ENCODE peak calls at places on chromosomes 13 and 19, in five cellular contexts. Z is effector memory CD4-positive, alpha-beta T cell; M is fibroblast of lung; X is breast epithelium; P is H1. T is an unnamed sample. For H3K9me3, the result is how much of the 10 kb centered on the place peaks cover.

GRCh38 chr19:58510084-58510862 is 1.5 kb downstream of the SLC27A5 start:
- DNase-seq in P (no peak), X (no peak), Z (no peak), M (no peak), T (no peak)

GRCh38 chr13:81907973-81908372 is 1567.0 kb upstream of the SPRY2 start:
- DNase-seq in M (no peak), P (no peak), X (no peak), Z (no peak), T (no peak)

GRCh38 chr19:48271531-48272151 is 1.8 kb downstream of the ZNF114 start:
- DNase-seq in P (peak), M (peak), X (no peak), Z (no peak), T (no peak)

GRCh38 chr19:10603873-10604459 is 16.9 kb upstream of the AP1M2 start:
- DNase-seq in X (no peak), P (no peak), Z (peak), M (no peak), T (no peak)

GRCh38 chr13:45967589-45967988 is 85.0 kb downstream of the ZC3H13 start:
- DNase-seq in X (no peak), Z (no peak), M (no peak), P (no peak), T (no peak)

GRCh38 chr13:104809483-104809882 is 1726.0 kb downstream of the EFNB2 start:
- DNase-seq in M (peak), Z (no peak), P (no peak), X (peak), T (no peak)

GRCh38 chr19:12789098-12789903 is 2.0 kb upstream of the JUNB start:
- DNase-seq in M (no peak), X (no peak), P (no peak), Z (no peak), T (peak)

GRCh38 chr19:49468746-49469447 is 5.1 kb upstream of the FLT3LG start:
- DNase-seq in M (peak), X (peak), P (peak), Z (peak), T (peak)

GRCh38 chr13:22047082-22047784 is 376.4 kb downstream of the FGF9 start:
- DNase-seq in Z (no peak), X (no peak), M (peak), P (no peak), T (no peak)

GRCh38 chr13:77544365-77544764 is 8.9 kb downstream of the SCEL start:
- DNase-seq in X (no peak), P (no peak), M (peak), Z (no peak), T (no peak)

GRCh38 chr13:23609414-23610186 is 39.4 kb downstream of the TNFRSF19 start:
- DNase-seq in P (no peak), M (peak), X (no peak), Z (no peak), T (peak)
- H3K4me3 ChIP-seq in P (no peak), M (no peak), X (no peak), Z (no peak), T (peak)

GRCh38 chr13:38844581-38844980 is 146.1 kb downstream of the STOML3 start:
- DNase-seq in M (no peak), Z (no peak), P (no peak), X (no peak), T (no peak)
- H3K9me3 ChIP-seq in M (under half), Z (under half), P (under half), X (under half), T (under half)

DNA sequence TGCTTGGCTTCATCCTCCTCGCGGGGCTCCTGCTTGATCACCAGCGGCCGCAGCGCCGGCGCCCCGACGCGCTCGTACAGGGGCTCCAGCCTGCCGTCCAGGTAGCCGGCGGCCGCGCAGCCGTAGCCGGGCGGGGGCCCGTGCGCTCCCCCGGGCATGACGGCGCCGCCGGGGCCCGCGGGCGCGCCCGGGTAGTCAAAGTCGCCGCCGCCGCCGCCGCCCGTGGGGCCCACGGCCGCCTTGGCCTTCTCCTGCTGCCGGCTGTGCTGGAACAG is 497 bp downstream of the CEBPA start:
- DNase-seq in M (no peak), X (no peak), P (no peak), Z (no peak), T (no peak)
- H3K4me3 ChIP-seq in M (no peak), X (peak), P (peak), Z (peak), T (no peak)

DNA sequence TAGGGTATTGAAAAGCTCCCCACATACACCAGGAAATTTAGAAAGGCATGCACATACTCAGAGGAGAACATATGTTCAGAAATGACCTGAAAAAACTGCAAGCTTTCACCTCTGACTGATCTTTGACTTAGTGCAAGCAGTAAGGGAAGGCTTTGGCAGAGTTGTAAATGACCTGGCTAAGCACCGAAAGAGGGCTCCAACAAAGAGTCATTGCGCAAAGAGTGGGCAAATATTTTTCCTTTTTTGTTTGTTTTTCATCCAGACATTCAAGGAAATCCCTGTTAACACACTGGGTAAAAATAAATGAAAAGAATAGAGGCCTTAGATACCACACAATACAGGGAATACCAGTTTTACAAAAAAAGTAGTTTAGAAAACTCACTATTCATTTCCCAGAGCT is 5.2 kb upstream of the ZNF233 start:
- DNase-seq in Z (no peak), P (no peak), M (no peak), X (no peak), T (no peak)
- H3K9me3 ChIP-seq in Z (under half), P (under half), M (under half), X (half or more), T (under half)

GRCh38 chr13:100323937-100324336 is 235.0 kb downstream of the PCCA start:
- DNase-seq in X (no peak), M (no peak), Z (no peak), P (no peak), T (no peak)
- H3K4me3 ChIP-seq in X (no peak), M (no peak), Z (no peak), P (no peak), T (no peak)

GRCh38 chr13:72728290-72728605 is 525 bp downstream of the BORA start:
- DNase-seq in Z (no peak), X (no peak), M (no peak), P (no peak), T (no peak)
- H3K9me3 ChIP-seq in Z (under half), X (under half), M (under half), P (under half), T (under half)

DNA sequence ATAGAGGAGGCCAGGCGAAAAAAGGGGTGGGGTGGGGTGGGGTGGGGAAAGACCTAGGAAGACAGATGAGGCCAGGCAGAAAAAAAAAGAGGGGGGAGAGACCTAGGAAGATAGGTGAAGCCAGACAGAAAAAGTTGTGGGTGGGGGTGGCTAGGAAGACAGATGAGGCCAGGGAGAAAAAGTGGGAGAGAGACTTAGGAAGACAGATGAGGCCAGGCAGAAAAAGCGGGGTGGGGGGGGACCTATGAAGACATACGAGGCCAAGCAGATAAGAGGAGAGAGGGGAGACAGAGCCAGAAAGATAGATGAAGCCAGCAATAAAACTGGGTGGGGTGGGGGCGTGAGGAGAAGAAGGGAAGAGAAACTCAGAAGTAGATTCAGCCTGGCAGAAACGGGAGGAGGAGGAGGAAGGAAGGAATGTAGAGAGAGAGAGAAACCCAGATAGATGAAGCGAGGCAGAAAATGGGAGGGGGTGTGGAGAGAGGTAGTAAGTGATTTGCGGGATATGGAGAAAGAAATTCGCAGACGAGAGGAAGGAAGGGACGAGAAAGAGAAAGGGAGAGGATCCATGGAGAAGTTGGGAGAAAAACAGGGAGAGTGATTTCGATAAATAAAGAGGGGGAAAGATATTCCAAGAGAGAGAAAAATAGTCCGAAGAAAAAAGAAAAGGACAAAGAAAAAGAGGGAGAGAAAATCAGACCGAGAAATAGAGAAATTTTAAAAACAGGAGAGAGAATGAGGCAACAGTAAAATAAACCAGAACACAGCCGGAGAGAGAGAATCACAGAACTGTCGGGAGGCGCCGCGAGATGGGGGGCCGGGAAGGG is 12.2 kb upstream of the CACNG6 start:
- DNase-seq in X (no peak), Z (no peak), P (no peak), M (no peak), T (no peak)
- H3K4me3 ChIP-seq in X (peak), Z (no peak), P (peak), M (peak), T (no peak)